ENCODE peak calls at places on chromosome 5, in four cellular contexts. One of them, this sample, is unnamed.

GRCh38 chr5:173733831-173734491 is 117.5 kb upstream of the BOD1 start:
- DNase-seq in epithelial cell of esophagus: no peak
- DNase-seq in Peyer's patch: peak
- DNase-seq in IMR-90: no peak
- DNase-seq in this sample: no peak

GRCh38 chr5:61301820-61302563 is 30.1 kb upstream of the ZSWIM6 start:
- DNase-seq in epithelial cell of esophagus: peak
- DNase-seq in Peyer's patch: no peak
- DNase-seq in IMR-90: peak
- DNase-seq in this sample: peak

GRCh38 chr5:155258139-155258538 is 244.6 kb downstream of the KIF4B start:
- DNase-seq in IMR-90: no peak
- DNase-seq in epithelial cell of esophagus: no peak
- DNase-seq in Peyer's patch: no peak
- DNase-seq in this sample: no peak

GRCh38 chr5:6837519-6838110 is 124.4 kb downstream of the TENT4A start:
- DNase-seq in IMR-90: no peak
- DNase-seq in Peyer's patch: no peak
- DNase-seq in epithelial cell of esophagus: no peak
- DNase-seq in this sample: peak

GRCh38 chr5:98187945-98188344 is 585.5 kb upstream of the RGMB start:
- DNase-seq in epithelial cell of esophagus: peak
- DNase-seq in IMR-90: peak
- DNase-seq in Peyer's patch: no peak
- DNase-seq in this sample: no peak

GRCh38 chr5:129395247-129395646 is 64.9 kb upstream of the ADAMTS19 start:
- DNase-seq in IMR-90: no peak
- DNase-seq in epithelial cell of esophagus: no peak
- DNase-seq in Peyer's patch: no peak
- DNase-seq in this sample: no peak

GRCh38 chr5:36842087-36842486 is 34.5 kb upstream of the NIPBL start:
- DNase-seq in Peyer's patch: no peak
- DNase-seq in IMR-90: no peak
- DNase-seq in epithelial cell of esophagus: no peak
- DNase-seq in this sample: no peak

GRCh38 chr5:170296036-170296934 is 1.3 kb downstream of the LCP2 start:
- DNase-seq in epithelial cell of esophagus: no peak
- DNase-seq in Peyer's patch: no peak
- DNase-seq in IMR-90: no peak
- DNase-seq in this sample: no peak

GRCh38 chr5:80481019-80481893 is 6.6 kb upstream of the FAM151B start:
- DNase-seq in Peyer's patch: no peak
- DNase-seq in IMR-90: peak
- DNase-seq in epithelial cell of esophagus: peak
- DNase-seq in this sample: peak

GRCh38 chr5:139905401-139905800 is 109.8 kb downstream of the PSD2 start:
- DNase-seq in Peyer's patch: no peak
- DNase-seq in IMR-90: no peak
- DNase-seq in epithelial cell of esophagus: no peak
- DNase-seq in this sample: no peak

GRCh38 chr5:110590187-110590586 is 136.3 kb downstream of the TMEM232 start:
- DNase-seq in epithelial cell of esophagus: peak
- DNase-seq in Peyer's patch: no peak
- DNase-seq in IMR-90: peak
- DNase-seq in this sample: no peak

GRCh38 chr5:96609369-96609768 is 52.8 kb upstream of the CAST start:
- DNase-seq in epithelial cell of esophagus: no peak
- DNase-seq in Peyer's patch: no peak
- DNase-seq in IMR-90: no peak
- DNase-seq in this sample: no peak

GRCh38 chr5:78509884-78510769 is 138.4 kb downstream of the LHFPL2 start:
- DNase-seq in epithelial cell of esophagus: peak
- DNase-seq in IMR-90: no peak
- DNase-seq in Peyer's patch: peak
- DNase-seq in this sample: peak
- H3K4me3 ChIP-seq in epithelial cell of esophagus: peak
- H3K4me3 ChIP-seq in IMR-90: peak
- H3K4me3 ChIP-seq in Peyer's patch: peak
- H3K4me3 ChIP-seq in this sample: peak

GRCh38 chr5:159095218-159095617 is 4.5 kb downstream of the EBF1 start:
- DNase-seq in IMR-90: no peak
- DNase-seq in epithelial cell of esophagus: no peak
- DNase-seq in Peyer's patch: no peak
- DNase-seq in this sample: no peak
- H3K4me3 ChIP-seq in IMR-90: no peak
- H3K4me3 ChIP-seq in epithelial cell of esophagus: no peak
- H3K4me3 ChIP-seq in Peyer's patch: no peak
- H3K4me3 ChIP-seq in this sample: no peak

DNA sequence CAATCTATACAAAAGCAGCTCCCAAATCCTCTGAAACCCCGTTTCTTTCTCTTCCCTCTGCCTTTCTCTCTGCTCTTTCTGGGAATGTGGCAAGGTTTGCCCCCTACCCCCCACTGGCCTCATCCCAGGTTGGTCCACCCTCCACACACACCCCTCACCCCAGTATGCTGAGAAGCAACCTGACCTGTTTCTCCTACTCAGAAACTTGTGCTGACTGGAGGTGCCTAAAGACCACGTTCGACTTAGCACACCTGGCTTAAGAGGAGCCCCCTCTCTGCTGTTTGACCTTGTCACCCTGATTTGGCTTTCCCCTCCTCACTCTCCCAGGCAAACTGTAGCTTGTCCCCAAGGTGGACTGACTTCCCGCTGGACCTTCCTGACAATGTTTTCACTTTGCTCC is 1.1 kb upstream of the SEPTIN8 start:
- DNase-seq in IMR-90: no peak
- DNase-seq in Peyer's patch: no peak
- DNase-seq in epithelial cell of esophagus: no peak
- DNase-seq in this sample: no peak
- H3K4me3 ChIP-seq in IMR-90: no peak
- H3K4me3 ChIP-seq in Peyer's patch: peak
- H3K4me3 ChIP-seq in epithelial cell of esophagus: peak
- H3K4me3 ChIP-seq in this sample: no peak

GRCh38 chr5:176713409-176713808 is 66.1 kb downstream of the TSPAN17 start:
- DNase-seq in IMR-90: no peak
- DNase-seq in Peyer's patch: no peak
- DNase-seq in epithelial cell of esophagus: no peak
- DNase-seq in this sample: no peak
- H3K4me3 ChIP-seq in IMR-90: no peak
- H3K4me3 ChIP-seq in Peyer's patch: no peak
- H3K4me3 ChIP-seq in epithelial cell of esophagus: no peak
- H3K4me3 ChIP-seq in this sample: no peak

DNA sequence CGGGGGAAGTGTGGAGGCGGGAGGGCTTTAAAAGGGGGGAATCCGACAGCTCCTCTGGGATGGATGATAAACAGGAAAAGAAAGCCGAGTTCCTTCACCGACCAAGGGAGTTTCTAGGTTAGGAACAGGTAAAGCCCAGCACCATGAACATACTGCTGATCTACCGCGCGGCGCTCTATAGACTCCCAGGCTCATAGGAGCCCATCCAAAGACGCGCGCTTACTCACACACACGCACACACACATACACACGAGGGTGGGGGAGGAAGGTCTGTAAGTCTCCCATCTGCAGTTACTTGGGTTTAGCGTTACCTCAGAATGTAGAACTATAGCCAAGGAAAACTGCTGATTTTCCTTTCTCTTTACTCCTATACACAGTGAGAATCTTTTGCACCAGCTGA is 2.6 kb upstream of the GABRB2 start:
- DNase-seq in Peyer's patch: no peak
- DNase-seq in IMR-90: no peak
- DNase-seq in epithelial cell of esophagus: no peak
- DNase-seq in this sample: peak
- H3K4me3 ChIP-seq in Peyer's patch: peak
- H3K4me3 ChIP-seq in IMR-90: no peak
- H3K4me3 ChIP-seq in epithelial cell of esophagus: no peak
- H3K4me3 ChIP-seq in this sample: peak

GRCh38 chr5:157651623-157652376 is 438 bp downstream of the SOX30 start:
- DNase-seq in IMR-90: no peak
- DNase-seq in epithelial cell of esophagus: peak
- DNase-seq in Peyer's patch: peak
- DNase-seq in this sample: peak
- H3K4me3 ChIP-seq in IMR-90: no peak
- H3K4me3 ChIP-seq in epithelial cell of esophagus: peak
- H3K4me3 ChIP-seq in Peyer's patch: peak
- H3K4me3 ChIP-seq in this sample: peak

DNA sequence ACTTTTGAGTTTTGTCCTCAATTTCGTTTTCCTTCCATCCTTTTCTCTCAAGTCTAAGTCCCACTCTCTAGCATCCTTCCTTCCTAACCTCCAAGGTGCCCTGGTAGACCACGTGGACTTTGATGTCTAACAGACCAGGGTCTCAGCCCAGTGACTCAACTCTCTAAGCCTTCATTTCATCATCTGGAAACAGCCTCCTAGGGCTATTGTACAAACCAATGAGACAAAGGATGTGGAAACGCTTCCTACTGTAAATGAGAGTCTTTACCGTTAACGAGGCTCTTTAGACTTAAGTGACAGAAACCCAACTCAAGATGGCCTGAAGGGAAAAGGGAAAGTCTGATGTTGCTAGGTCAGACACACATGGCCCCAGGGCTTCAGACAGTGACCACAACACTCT is 49.2 kb upstream of the CPLX2 start:
- DNase-seq in Peyer's patch: no peak
- DNase-seq in IMR-90: no peak
- DNase-seq in epithelial cell of esophagus: no peak
- DNase-seq in this sample: no peak
- H3K4me3 ChIP-seq in Peyer's patch: no peak
- H3K4me3 ChIP-seq in IMR-90: no peak
- H3K4me3 ChIP-seq in epithelial cell of esophagus: no peak
- H3K4me3 ChIP-seq in this sample: no peak

This sample was measured in colonic mucosa.